ENCODE peak calls at places on chromosomes 2 and 18, in six cellular contexts. G is WTC11, H is right lobe of liver, Q is T47D, S is AG08395, E is heart left ventricle. W is an unnamed sample.

GRCh38 chr18:41021089-41021488 is 933.9 kb upstream of the PIK3C3 start:
- DNase-seq in G (no peak), H (no peak), Q (no peak), S (no peak), E (no peak), W (no peak)

GRCh38 chr2:97718051-97718882 is 4.9 kb downstream of the ZAP70 start:
- DNase-seq in G (no peak), H (no peak), Q (no peak), S (no peak), E (peak), W (peak)

GRCh38 chr2:61950571-61951315 is 45.3 kb downstream of the COMMD1 start:
- DNase-seq in G (no peak), H (no peak), Q (no peak), S (no peak), E (no peak), W (no peak)

GRCh38 chr2:49834433-49834832 is 680.1 kb upstream of the FSHR start:
- DNase-seq in G (no peak), H (no peak), Q (no peak), S (no peak), E (no peak), W (no peak)

GRCh38 chr2:74292752-74293151 is 50.5 kb downstream of the SLC4A5 start:
- DNase-seq in G (no peak), H (no peak), Q (no peak), S (no peak), E (no peak), W (no peak)

GRCh38 chr2:65465124-65465523 is 32.7 kb upstream of the SPRED2 start:
- DNase-seq in G (no peak), H (no peak), Q (no peak), S (peak), E (no peak), W (no peak)

GRCh38 chr18:36811430-36811829 is 17.4 kb downstream of the TPGS2 start:
- DNase-seq in G (no peak), H (no peak), Q (no peak), S (peak), E (no peak), W (no peak)

GRCh38 chr18:33123852-33124251 is 316.7 kb downstream of the CCDC178 start:
- DNase-seq in G (no peak), H (no peak), Q (no peak), S (no peak), E (no peak), W (no peak)

GRCh38 chr2:78890940-78891339 is 134.6 kb upstream of the REG3G start:
- DNase-seq in G (no peak), H (no peak), Q (no peak), S (no peak), E (no peak), W (no peak)

GRCh38 chr2:76170856-76171255 is 460.1 kb upstream of the GCFC2 start:
- DNase-seq in G (no peak), H (no peak), Q (no peak), S (no peak), E (no peak), W (no peak)

GRCh38 chr2:36663314-36663713 is 33.2 kb upstream of the VIT start:
- DNase-seq in G (no peak), H (no peak), Q (no peak), S (no peak), E (no peak), W (no peak)

GRCh38 chr2:63721082-63721424 is 120.6 kb upstream of the UGP2 start:
- DNase-seq in G (no peak), H (no peak), Q (no peak), S (no peak), E (no peak), W (no peak)

GRCh38 chr18:3513481-3513880 is 63.5 kb downstream of the TGIF1 start:
- DNase-seq in G (no peak), H (no peak), Q (no peak), S (no peak), E (no peak), W (no peak)

GRCh38 chr2:74006424-74006823 is 21.7 kb downstream of the TET3 start:
- DNase-seq in G (peak), H (peak), Q (no peak), S (no peak), E (no peak), W (no peak)

GRCh38 chr2:217919781-217920351 is 82.9 kb downstream of the TNS1 start:
- DNase-seq in G (no peak), H (no peak), Q (no peak), S (peak), E (peak), W (no peak)

GRCh38 chr2:157919181-157919580 is 43.1 kb upstream of the ACVR1 start:
- DNase-seq in G (no peak), H (no peak), Q (no peak), S (no peak), E (no peak), W (no peak)

GRCh38 chr2:45253151-45253550 is 243.9 kb upstream of the SIX2 start:
- DNase-seq in G (no peak), H (no peak), Q (no peak), S (no peak), E (no peak), W (no peak)

GRCh38 chr2:65355190-65355831 is 77.1 kb downstream of the SPRED2 start:
- DNase-seq in G (no peak), H (no peak), Q (no peak), S (no peak), E (no peak), W (no peak)

GRCh38 chr2:207143474-207144190 is 22.1 kb downstream of the KLF7 start:
- DNase-seq in G (no peak), H (peak), Q (no peak), S (peak), E (peak), W (no peak)

GRCh38 chr2:225735844-225736243 is 336.3 kb downstream of the NYAP2 start:
- DNase-seq in G (no peak), H (no peak), Q (no peak), S (peak), E (no peak), W (no peak)

GRCh38 chr18:62325806-62326645 is 916 bp downstream of the TNFRSF11A start:
- DNase-seq in G (no peak), H (no peak), Q (peak), S (no peak), E (peak), W (no peak)